ENCODE peak calls at places on chromosomes 4 and X, in four cellular contexts. T is fibroblast of lung, L is HCT116, N is PC-3. H is an unnamed sample. For H3K9me3, the result is how much of the 10 kb centered on the place peaks cover.

GRCh38 chr4:15562114-15562513 is 92.4 kb downstream of the CC2D2A start:
- DNase-seq in T (no peak), L (no peak), N (no peak), H (no peak)

GRCh38 chr4:1602621-1603412 is 81.3 kb downstream of the FAM53A start:
- DNase-seq in T (no peak), L (no peak), N (no peak), H (no peak)

GRCh38 chr4:78747328-78747946 is 28.7 kb upstream of the BMP2K start:
- DNase-seq in T (peak), L (no peak), N (no peak), H (no peak)

GRCh38 chr4:173539986-173540385 is 10.0 kb upstream of the HAND2 start:
- DNase-seq in T (no peak), L (no peak), N (no peak), H (no peak)

GRCh38 chr4:177975315-177975714 is 533.1 kb upstream of the AGA start:
- DNase-seq in T (peak), L (no peak), N (no peak), H (no peak)

GRCh38 chr4:105389167-105389566 is 84.7 kb downstream of the PPA2 start:
- DNase-seq in T (peak), L (no peak), N (no peak), H (no peak)

GRCh38 chr4:52015366-52015765 is 4.8 kb downstream of the LRRC66 start:
- DNase-seq in T (peak), L (no peak), N (peak), H (no peak)

GRCh38 chr4:75658881-75659280 is 14.3 kb downstream of the G3BP2 start:
- DNase-seq in T (peak), L (no peak), N (peak), H (no peak)

GRCh38 chr4:146654976-146655761 is 16.5 kb downstream of the POU4F2 start:
- DNase-seq in T (peak), L (no peak), N (no peak), H (no peak)
- TF ChIP-seq EZH2 in T (no peak), L (no peak), N (no peak), H (peak)

DNA sequence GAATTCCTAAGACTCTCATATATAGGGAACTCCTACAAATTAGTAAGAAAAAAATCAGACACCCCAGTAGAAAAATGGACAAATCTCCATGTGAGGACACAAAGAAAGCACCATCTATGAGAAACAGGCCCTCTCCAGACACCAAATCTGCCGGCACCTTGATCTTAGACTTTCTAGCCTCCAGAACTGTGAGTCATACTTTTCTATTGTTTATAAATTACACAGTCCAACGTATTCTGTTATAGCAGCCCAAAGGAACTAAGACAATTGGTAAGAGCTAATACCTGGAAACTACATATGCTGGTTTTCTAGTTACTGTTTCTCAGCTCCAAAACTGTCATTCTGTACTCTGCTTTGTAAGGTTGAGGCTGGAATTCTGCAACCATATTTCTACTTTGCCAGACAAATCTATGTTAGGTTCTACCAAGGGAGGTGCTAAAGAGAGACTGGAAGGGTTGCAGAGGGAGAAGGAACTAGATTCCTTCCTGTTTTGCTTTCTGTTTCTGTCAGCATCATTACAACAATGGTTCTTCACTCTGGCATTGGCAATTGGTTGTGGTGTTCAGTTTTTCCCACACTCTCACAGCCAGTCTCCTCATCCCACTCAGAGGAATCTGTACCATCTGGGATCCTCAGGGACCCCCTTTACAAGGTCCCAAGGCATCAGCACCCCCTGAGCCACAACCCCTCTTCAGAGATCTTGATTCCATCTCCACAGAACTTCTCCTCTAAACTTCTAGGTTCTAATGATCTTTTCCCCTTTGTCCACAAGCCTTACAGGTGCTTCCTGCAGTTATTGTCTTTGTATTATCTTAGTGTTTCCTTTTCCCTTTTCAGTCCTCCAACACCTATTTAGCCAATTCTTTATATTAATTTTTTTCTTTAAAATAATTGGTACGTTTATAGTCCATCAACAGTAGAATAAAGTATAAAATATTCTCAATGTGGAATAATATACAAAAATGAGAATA is 35.5 kb upstream of the FAM241A start:
- DNase-seq in T (peak), L (no peak), N (peak), H (no peak)
- H3K4me3 ChIP-seq in T (no peak), L (no peak), N (no peak), H (no peak)

GRCh38 chrX:145533534-145533933 is 284.1 kb upstream of the SLITRK2 start:
- DNase-seq in T (no peak), L (no peak), N (no peak), H (no peak)

DNA sequence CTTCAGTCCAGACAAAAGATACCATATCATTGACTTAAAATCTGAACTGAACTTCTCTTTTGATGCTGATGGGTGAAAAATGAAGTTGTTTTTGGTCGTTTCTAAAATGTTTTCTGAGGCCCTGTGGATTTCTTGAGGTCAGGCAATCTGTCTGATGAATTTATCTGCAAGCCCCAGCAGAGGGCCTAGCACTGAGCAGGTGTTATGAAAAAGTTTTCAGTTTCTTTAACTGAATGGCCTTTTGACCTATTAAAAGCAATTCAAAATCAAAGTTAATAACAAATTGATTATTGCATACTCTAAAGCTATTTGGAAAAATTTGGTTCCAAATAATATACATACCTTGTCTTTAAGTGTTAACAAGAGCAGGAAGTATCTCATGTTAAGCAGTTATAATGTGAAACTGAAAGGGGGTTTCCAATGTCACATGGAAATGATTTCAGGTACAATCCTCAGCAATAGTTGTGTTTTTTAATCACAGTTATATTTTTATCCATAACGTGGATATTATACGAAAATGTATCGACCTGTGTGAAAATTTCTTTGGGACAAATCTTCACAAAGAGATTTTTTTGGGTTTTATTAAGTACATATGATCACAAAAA is 285.0 kb downstream of the SPANXN1 start:
- DNase-seq in T (no peak), L (no peak), N (no peak), H (no peak)
- H3K9me3 ChIP-seq in T (under half), L (under half), N (under half), H (under half)

GRCh38 chr4:108169639-108170038 is 907 bp upstream of the LEF1 start:
- DNase-seq in T (no peak), L (no peak), N (no peak), H (no peak)

GRCh38 chr4:108166441-108167315 is 2.1 kb downstream of the LEF1 start:
- DNase-seq in T (peak), L (no peak), N (peak), H (no peak)

GRCh38 chr4:108168672-108169562 is at the start of gene LEF1:
- DNase-seq in T (peak), L (no peak), N (peak), H (no peak)

GRCh38 chr4:108166038-108166437 is 2.7 kb downstream of the LEF1 start:
- DNase-seq in T (no peak), L (no peak), N (no peak), H (no peak)

GRCh38 chr4:108168213-108168671 is 490 bp downstream of the LEF1 start:
- DNase-seq in T (peak), L (no peak), N (no peak), H (no peak)
- TF ChIP-seq EZH2 in T (peak), L (no peak), N (no peak), H (peak)

GRCh38 chrX:49993661-49994060 is 71.3 kb downstream of the CLCN5 start:
- DNase-seq in T (no peak), L (no peak), N (no peak), H (no peak)
- H3K4me3 ChIP-seq in T (no peak), L (no peak), N (no peak), H (no peak)

GRCh38 chrX:150163181-150163930 is 199.8 kb upstream of the MAMLD1 start:
- DNase-seq in T (peak), L (no peak), N (no peak), H (no peak)
- H3K9me3 ChIP-seq in T (under half), L (under half), N (under half), H (under half)

DNA sequence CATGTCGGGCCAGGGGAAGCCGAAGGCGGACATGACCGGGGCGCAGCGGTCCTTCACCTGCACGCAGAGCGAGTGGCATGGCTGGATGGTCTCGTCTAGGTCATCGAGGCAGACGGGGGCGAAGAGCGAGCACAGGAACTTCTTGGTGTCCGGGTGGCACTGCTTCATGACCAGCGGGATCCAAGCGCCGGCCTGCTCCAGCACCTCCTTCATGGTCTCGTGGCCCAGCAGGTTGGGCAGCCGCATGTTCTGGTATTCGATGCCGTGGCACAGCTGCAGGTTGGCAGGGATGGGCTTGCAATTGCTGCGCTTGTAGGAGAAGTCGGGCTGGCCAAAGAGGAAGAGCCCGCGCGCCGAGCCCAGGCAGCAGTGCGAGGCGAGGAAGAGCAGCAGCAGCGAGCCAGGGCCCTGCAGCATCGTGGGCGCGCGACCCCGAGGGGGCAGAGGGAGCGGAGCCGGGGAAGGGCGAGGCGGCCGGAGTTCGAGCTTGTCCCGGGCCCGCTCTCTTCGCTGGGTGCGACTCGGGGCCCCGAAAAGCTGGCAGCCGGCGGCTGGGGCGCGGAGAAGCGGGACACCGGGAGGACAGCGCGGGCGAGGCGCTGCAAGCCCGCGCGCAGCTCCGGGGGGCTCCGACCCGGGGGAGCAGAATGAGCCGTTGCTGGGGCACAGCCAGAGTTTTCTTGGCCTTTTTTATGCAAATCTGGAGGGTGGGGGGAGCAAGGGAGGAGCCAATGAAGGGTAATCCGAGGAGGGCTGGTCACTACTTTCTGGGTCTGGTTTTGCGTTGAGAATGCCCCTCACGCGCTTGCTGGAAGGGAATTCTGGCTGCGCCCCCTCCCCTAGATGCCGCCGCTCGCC is at the start of gene SFRP2:
- DNase-seq in T (no peak), L (no peak), N (no peak), H (no peak)
- TF ChIP-seq EZH2 in T (peak), L (no peak), N (no peak), H (peak)

H was measured in keratinocyte.